ENCODE peak calls at places on chromosomes 12 and 14, in five cellular contexts. One of them, this sample, is unnamed.

GRCh38 chr12:6767592-6768384 is 1.6 kb downstream of the PTMS start:
- DNase-seq in A549: no peak
- DNase-seq in breast epithelium: peak
- DNase-seq in cardiac muscle cell: peak
- DNase-seq in astrocyte: no peak
- DNase-seq in this sample: peak

GRCh38 chr12:53631721-53632120 is 5.5 kb upstream of the ATF7 start:
- DNase-seq in breast epithelium: no peak
- DNase-seq in cardiac muscle cell: no peak
- DNase-seq in A549: no peak
- DNase-seq in astrocyte: no peak
- DNase-seq in this sample: no peak

GRCh38 chr12:65308601-65309071 is 30.2 kb downstream of the MSRB3 start:
- DNase-seq in breast epithelium: no peak
- DNase-seq in astrocyte: peak
- DNase-seq in A549: no peak
- DNase-seq in cardiac muscle cell: peak
- DNase-seq in this sample: peak

GRCh38 chr14:59679872-59680271 is 103.3 kb upstream of the CCDC175 start:
- DNase-seq in breast epithelium: no peak
- DNase-seq in astrocyte: no peak
- DNase-seq in cardiac muscle cell: no peak
- DNase-seq in A549: no peak
- DNase-seq in this sample: peak

GRCh38 chr14:101220921-101221510 is 317.5 kb upstream of the RTL1 start:
- DNase-seq in astrocyte: no peak
- DNase-seq in breast epithelium: no peak
- DNase-seq in A549: no peak
- DNase-seq in cardiac muscle cell: no peak
- DNase-seq in this sample: no peak

GRCh38 chr12:111819191-111820158 is 22.6 kb upstream of the MAPKAPK5 start:
- DNase-seq in A549: no peak
- DNase-seq in astrocyte: no peak
- DNase-seq in cardiac muscle cell: no peak
- DNase-seq in breast epithelium: no peak
- DNase-seq in this sample: no peak

GRCh38 chr12:105166736-105167135 is 59.2 kb downstream of the WASHC4 start:
- DNase-seq in breast epithelium: no peak
- DNase-seq in cardiac muscle cell: no peak
- DNase-seq in A549: no peak
- DNase-seq in astrocyte: no peak
- DNase-seq in this sample: peak

GRCh38 chr14:89276424-89276975 is 140.5 kb downstream of the FOXN3 start:
- DNase-seq in astrocyte: peak
- DNase-seq in A549: no peak
- DNase-seq in breast epithelium: no peak
- DNase-seq in cardiac muscle cell: peak
- DNase-seq in this sample: peak

GRCh38 chr12:22334696-22335290 is at the start of gene ST8SIA1:
- DNase-seq in A549: peak
- DNase-seq in breast epithelium: no peak
- DNase-seq in cardiac muscle cell: peak
- DNase-seq in astrocyte: no peak
- DNase-seq in this sample: peak

GRCh38 chr12:122399592-122400373 is 22.7 kb downstream of the CLIP1 start:
- DNase-seq in A549: peak
- DNase-seq in astrocyte: peak
- DNase-seq in breast epithelium: peak
- DNase-seq in cardiac muscle cell: peak
- DNase-seq in this sample: peak

GRCh38 chr12:122825773-122826724 is 9.2 kb upstream of the HIP1R start:
- DNase-seq in cardiac muscle cell: no peak
- DNase-seq in A549: peak
- DNase-seq in astrocyte: no peak
- DNase-seq in breast epithelium: no peak
- DNase-seq in this sample: no peak

GRCh38 chr12:89701606-89702206 is 6.9 kb downstream of the ATP2B1 start:
- DNase-seq in A549: no peak
- DNase-seq in astrocyte: no peak
- DNase-seq in breast epithelium: no peak
- DNase-seq in cardiac muscle cell: no peak
- DNase-seq in this sample: no peak
- TF ChIP-seq CTCF in A549: no peak
- TF ChIP-seq CTCF in astrocyte: no peak
- TF ChIP-seq CTCF in breast epithelium: no peak
- TF ChIP-seq CTCF in cardiac muscle cell: peak
- TF ChIP-seq CTCF in this sample: peak

GRCh38 chr14:51554339-51554920 is 97.3 kb upstream of the FRMD6 start:
- DNase-seq in astrocyte: peak
- DNase-seq in breast epithelium: no peak
- DNase-seq in A549: no peak
- DNase-seq in cardiac muscle cell: peak
- DNase-seq in this sample: peak
- H3K4me3 ChIP-seq in astrocyte: peak
- H3K4me3 ChIP-seq in breast epithelium: no peak
- H3K4me3 ChIP-seq in A549: no peak
- H3K4me3 ChIP-seq in cardiac muscle cell: no peak
- H3K4me3 ChIP-seq in this sample: peak

GRCh38 chr12:116465892-116466291 is 93.3 kb upstream of the MAP1LC3B2 start:
- DNase-seq in astrocyte: no peak
- DNase-seq in cardiac muscle cell: no peak
- DNase-seq in breast epithelium: no peak
- DNase-seq in A549: no peak
- DNase-seq in this sample: no peak

GRCh38 chr12:116469344-116469743 is 89.8 kb upstream of the MAP1LC3B2 start:
- DNase-seq in astrocyte: no peak
- DNase-seq in cardiac muscle cell: no peak
- DNase-seq in A549: no peak
- DNase-seq in breast epithelium: no peak
- DNase-seq in this sample: no peak

GRCh38 chr12:116465407-116465806 is 93.8 kb upstream of the MAP1LC3B2 start:
- DNase-seq in A549: no peak
- DNase-seq in astrocyte: no peak
- DNase-seq in breast epithelium: no peak
- DNase-seq in cardiac muscle cell: no peak
- DNase-seq in this sample: no peak

GRCh38 chr12:116463366-116463765 is 95.8 kb upstream of the MAP1LC3B2 start:
- DNase-seq in cardiac muscle cell: no peak
- DNase-seq in astrocyte: no peak
- DNase-seq in A549: no peak
- DNase-seq in breast epithelium: no peak
- DNase-seq in this sample: no peak

GRCh38 chr12:116466536-116466935 is 92.6 kb upstream of the MAP1LC3B2 start:
- DNase-seq in cardiac muscle cell: peak
- DNase-seq in A549: no peak
- DNase-seq in astrocyte: peak
- DNase-seq in breast epithelium: no peak
- DNase-seq in this sample: peak
- TF ChIP-seq CTCF in cardiac muscle cell: no peak
- TF ChIP-seq CTCF in A549: no peak
- TF ChIP-seq CTCF in astrocyte: no peak
- TF ChIP-seq CTCF in breast epithelium: no peak
- TF ChIP-seq CTCF in this sample: peak

DNA sequence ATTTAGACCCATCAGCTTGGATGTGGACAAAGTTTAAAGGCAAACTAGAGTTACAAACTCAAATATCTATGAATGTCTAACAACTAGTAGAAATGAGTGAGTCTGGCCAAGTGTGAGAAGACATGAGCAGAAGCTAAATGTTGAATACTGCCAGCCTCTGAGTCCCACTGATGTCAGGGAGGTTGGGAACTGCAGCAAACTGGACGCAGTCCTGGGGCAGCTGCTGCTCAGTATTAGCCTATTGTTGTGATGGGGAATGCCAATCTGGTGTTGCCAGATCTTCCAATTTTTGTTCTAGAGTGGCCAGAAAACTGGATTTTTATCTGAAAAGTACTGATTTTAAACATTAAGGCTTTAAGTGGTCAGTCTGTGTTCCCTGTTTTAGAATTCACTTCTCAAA is 770.4 kb upstream of the STXBP6 start:
- DNase-seq in A549: no peak
- DNase-seq in cardiac muscle cell: no peak
- DNase-seq in breast epithelium: no peak
- DNase-seq in astrocyte: no peak
- DNase-seq in this sample: no peak
- H3K4me3 ChIP-seq in A549: no peak
- H3K4me3 ChIP-seq in cardiac muscle cell: no peak
- H3K4me3 ChIP-seq in breast epithelium: no peak
- H3K4me3 ChIP-seq in astrocyte: no peak
- H3K4me3 ChIP-seq in this sample: no peak

GRCh38 chr14:86243158-86243557 is 713.2 kb downstream of the FLRT2 start:
- DNase-seq in cardiac muscle cell: no peak
- DNase-seq in breast epithelium: no peak
- DNase-seq in A549: no peak
- DNase-seq in astrocyte: no peak
- DNase-seq in this sample: no peak
- TF ChIP-seq CTCF in cardiac muscle cell: no peak
- TF ChIP-seq CTCF in breast epithelium: no peak
- TF ChIP-seq CTCF in A549: no peak
- TF ChIP-seq CTCF in astrocyte: no peak
- TF ChIP-seq CTCF in this sample: no peak

DNA sequence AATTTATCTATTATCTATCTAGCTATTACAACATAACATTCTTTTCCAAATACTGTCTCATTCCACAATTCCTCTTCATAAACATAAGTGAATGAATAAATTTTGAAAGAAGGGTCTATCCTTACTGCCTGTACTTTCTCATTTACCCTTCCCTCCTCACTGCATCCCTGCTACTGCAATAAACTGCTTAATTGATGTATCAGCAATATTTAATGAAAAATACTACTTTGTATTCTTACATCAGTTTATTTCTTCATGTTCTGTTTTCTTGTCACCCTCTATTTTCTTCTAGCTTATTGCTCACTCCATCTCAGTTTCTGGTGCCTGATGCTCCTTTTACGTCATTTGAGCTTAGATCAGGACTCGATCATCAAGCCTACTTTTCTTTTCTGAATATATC is 695.7 kb upstream of the ATXN7L3B start:
- DNase-seq in cardiac muscle cell: no peak
- DNase-seq in astrocyte: no peak
- DNase-seq in breast epithelium: no peak
- DNase-seq in A549: no peak
- DNase-seq in this sample: no peak
- H3K4me3 ChIP-seq in cardiac muscle cell: no peak
- H3K4me3 ChIP-seq in astrocyte: no peak
- H3K4me3 ChIP-seq in breast epithelium: no peak
- H3K4me3 ChIP-seq in A549: no peak
- H3K4me3 ChIP-seq in this sample: no peak

DNA sequence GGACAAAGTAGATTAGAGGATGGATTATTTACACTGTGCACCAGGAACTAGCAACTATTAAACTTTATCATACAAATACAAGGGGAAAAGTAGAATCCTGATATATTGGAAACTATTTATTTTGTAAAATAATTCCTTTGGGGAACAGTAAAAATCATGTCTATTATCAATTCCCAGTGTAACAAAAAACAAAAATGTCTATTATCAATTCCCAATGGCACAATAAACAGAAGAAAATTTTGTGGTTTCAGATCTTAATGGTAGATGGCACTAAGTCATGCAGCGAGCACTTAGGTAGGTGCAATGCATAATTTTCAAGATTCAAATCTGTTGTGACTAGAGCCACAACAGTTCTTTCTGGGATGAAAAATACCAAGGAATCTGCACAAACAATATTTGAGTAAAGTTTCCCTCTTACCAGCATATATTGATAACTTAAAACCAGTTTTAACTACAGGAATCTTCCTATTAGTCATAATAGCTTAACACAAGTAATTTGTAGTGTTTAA is 13.7 kb downstream of the CFL2 start:
- DNase-seq in astrocyte: no peak
- DNase-seq in A549: no peak
- DNase-seq in breast epithelium: no peak
- DNase-seq in cardiac muscle cell: no peak
- DNase-seq in this sample: no peak
- TF ChIP-seq CTCF in astrocyte: no peak
- TF ChIP-seq CTCF in A549: no peak
- TF ChIP-seq CTCF in breast epithelium: no peak
- TF ChIP-seq CTCF in cardiac muscle cell: no peak
- TF ChIP-seq CTCF in this sample: no peak

GRCh38 chr12:51818086-51818485 is 30.4 kb downstream of the FIGNL2 start:
- DNase-seq in astrocyte: no peak
- DNase-seq in cardiac muscle cell: no peak
- DNase-seq in breast epithelium: no peak
- DNase-seq in A549: no peak
- DNase-seq in this sample: no peak

GRCh38 chr12:51818567-51819300 is 29.8 kb downstream of the FIGNL2 start:
- DNase-seq in breast epithelium: no peak
- DNase-seq in cardiac muscle cell: peak
- DNase-seq in astrocyte: peak
- DNase-seq in A549: no peak
- DNase-seq in this sample: peak

GRCh38 chr12:51814311-51815088 is 34.0 kb downstream of the FIGNL2 start:
- DNase-seq in cardiac muscle cell: peak
- DNase-seq in breast epithelium: no peak
- DNase-seq in A549: peak
- DNase-seq in astrocyte: peak
- DNase-seq in this sample: peak

GRCh38 chr12:51815571-51815970 is 32.9 kb downstream of the FIGNL2 start:
- DNase-seq in astrocyte: no peak
- DNase-seq in breast epithelium: no peak
- DNase-seq in cardiac muscle cell: no peak
- DNase-seq in A549: no peak
- DNase-seq in this sample: no peak

DNA sequence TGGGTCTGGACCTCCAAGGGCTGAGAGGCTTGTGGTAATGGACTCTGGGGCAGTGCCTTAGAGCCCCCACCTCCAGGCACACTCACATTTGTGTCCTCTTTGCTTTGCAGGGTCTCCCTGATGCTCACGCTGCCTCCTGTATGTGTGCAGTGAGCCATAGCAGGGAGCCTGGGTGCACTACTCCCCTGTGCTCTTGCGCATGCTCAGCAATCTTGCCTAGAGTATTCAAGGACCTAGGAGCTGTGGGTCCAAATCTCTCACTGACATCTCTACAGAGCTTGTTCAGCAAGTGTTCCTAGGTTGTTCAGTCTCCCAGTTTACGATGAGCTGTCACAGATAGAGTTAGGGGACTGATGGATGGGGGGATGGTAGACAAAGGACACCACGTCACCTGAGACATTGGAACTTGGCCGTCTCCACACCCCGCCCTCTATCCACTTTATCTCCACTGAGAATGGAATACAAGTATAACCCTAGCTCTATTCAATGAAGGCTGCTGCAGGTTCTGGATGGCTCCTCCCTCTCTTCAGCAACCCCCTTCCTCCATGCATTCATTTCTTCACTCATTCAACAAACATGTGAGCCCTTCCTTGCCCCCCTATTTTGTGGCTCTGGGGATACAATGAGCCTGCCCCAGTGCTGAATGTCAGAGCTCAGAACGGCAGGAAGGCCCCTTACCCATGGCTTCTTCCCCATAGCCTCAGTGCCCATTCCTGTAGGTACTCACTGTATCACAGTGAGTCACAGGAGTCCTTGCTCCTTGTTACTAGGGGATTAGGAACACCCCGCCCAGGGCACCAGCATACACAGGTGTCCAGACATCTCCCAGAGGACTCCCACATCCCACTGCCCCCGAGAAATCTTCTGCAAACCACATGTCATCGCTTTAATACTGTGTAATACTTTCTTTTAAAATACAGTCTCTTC is 31.2 kb downstream of the FIGNL2 start:
- DNase-seq in A549: no peak
- DNase-seq in breast epithelium: no peak
- DNase-seq in astrocyte: no peak
- DNase-seq in cardiac muscle cell: no peak
- DNase-seq in this sample: no peak
- H3K4me3 ChIP-seq in A549: no peak
- H3K4me3 ChIP-seq in breast epithelium: no peak
- H3K4me3 ChIP-seq in astrocyte: no peak
- H3K4me3 ChIP-seq in cardiac muscle cell: no peak
- H3K4me3 ChIP-seq in this sample: no peak

This sample was measured in AG10803.